ENCODE peak calls at places on chromosome 11, in five cellular contexts. One of them, this sample, is unnamed.

GRCh38 chr11:2930705-2931415 is 1.6 kb upstream of the PHLDA2 start:
- DNase-seq in neural progenitor cell: peak; percentile 79
- DNase-seq in NCI-H510A treated with DMSO at 0.1 percent for 48 hours: peak; percentile 62
- DNase-seq in AG10803: no peak
- DNase-seq in fibroblast of the conjunctiva: no peak
- DNase-seq in this sample: peak; percentile 84

GRCh38 chr11:116199182-116199581 is 573.6 kb downstream of the BUD13 start:
- DNase-seq in AG10803: no peak
- DNase-seq in NCI-H510A treated with DMSO at 0.1 percent for 48 hours: peak; percentile 88
- DNase-seq in fibroblast of the conjunctiva: no peak
- DNase-seq in neural progenitor cell: no peak
- DNase-seq in this sample: no peak

GRCh38 chr11:60801194-60801593 is 16.1 kb downstream of the MS4A10 start:
- DNase-seq in neural progenitor cell: no peak
- DNase-seq in NCI-H510A treated with DMSO at 0.1 percent for 48 hours: no peak
- DNase-seq in AG10803: no peak
- DNase-seq in fibroblast of the conjunctiva: no peak
- DNase-seq in this sample: no peak

GRCh38 chr11:9722893-9723292 is 59.0 kb downstream of the SWAP70 start:
- DNase-seq in fibroblast of the conjunctiva: no peak
- DNase-seq in NCI-H510A treated with DMSO at 0.1 percent for 48 hours: no peak
- DNase-seq in AG10803: no peak
- DNase-seq in neural progenitor cell: no peak
- DNase-seq in this sample: no peak

GRCh38 chr11:13384837-13385417 is 78.1 kb downstream of the BTBD10 start:
- DNase-seq in neural progenitor cell: peak; percentile 67
- DNase-seq in fibroblast of the conjunctiva: peak; percentile 30
- DNase-seq in AG10803: peak; percentile 50
- DNase-seq in NCI-H510A treated with DMSO at 0.1 percent for 48 hours: peak; percentile 34
- DNase-seq in this sample: peak; percentile 43

GRCh38 chr11:72113170-72113808 is 794 bp upstream of the ANAPC15 start:
- DNase-seq in fibroblast of the conjunctiva: no peak
- DNase-seq in NCI-H510A treated with DMSO at 0.1 percent for 48 hours: no peak
- DNase-seq in AG10803: peak; percentile 60
- DNase-seq in neural progenitor cell: no peak
- DNase-seq in this sample: peak; percentile 85

GRCh38 chr11:131423715-131424114 is 53.3 kb downstream of the NTM start:
- DNase-seq in neural progenitor cell: no peak
- DNase-seq in fibroblast of the conjunctiva: no peak
- DNase-seq in NCI-H510A treated with DMSO at 0.1 percent for 48 hours: no peak
- DNase-seq in AG10803: peak; percentile 8
- DNase-seq in this sample: peak; percentile 94

GRCh38 chr11:69983897-69984438 is 94.1 kb upstream of the ANO1 start:
- DNase-seq in neural progenitor cell: no peak
- DNase-seq in NCI-H510A treated with DMSO at 0.1 percent for 48 hours: no peak
- DNase-seq in fibroblast of the conjunctiva: no peak
- DNase-seq in AG10803: no peak
- DNase-seq in this sample: no peak

GRCh38 chr11:121553806-121554205 is 101.0 kb upstream of the SORL1-AS1 start:
- DNase-seq in NCI-H510A treated with DMSO at 0.1 percent for 48 hours: no peak
- DNase-seq in AG10803: no peak
- DNase-seq in fibroblast of the conjunctiva: no peak
- DNase-seq in neural progenitor cell: no peak
- DNase-seq in this sample: peak; percentile 50

GRCh38 chr11:73916435-73916834 is 34.4 kb upstream of the DNAJB13 start:
- DNase-seq in fibroblast of the conjunctiva: no peak
- DNase-seq in neural progenitor cell: no peak
- DNase-seq in NCI-H510A treated with DMSO at 0.1 percent for 48 hours: no peak
- DNase-seq in AG10803: no peak
- DNase-seq in this sample: peak; percentile 21